ENCODE peak calls at places on chromosome 11, in nine cellular contexts. A is NCI-H460, P is sciatic nerve, Y is NCI-H1105 treated with DMSO at 0.1 percent for 48 hours, K is NCI-H2171 treated with DMSO at 0.1 percent for 48 hours, T is ovary, W is NCI-H345, X is T-helper 9 cell, F is cardiac muscle cell. I is an unnamed sample.

GRCh38 chr11:66768088-66768521 is 39.1 kb upstream of the SPTBN2 start:
- DNase-seq in A (no peak), P (no peak), Y (no peak), K (peak), T (no peak), W (no peak), X (no peak), F (no peak), I (no peak)

GRCh38 chr11:36196476-36197099 is 92.6 kb downstream of the COMMD9 start:
- DNase-seq in A (no peak), P (no peak), Y (no peak), K (peak), T (no peak), W (peak), X (no peak), F (peak), I (no peak)

GRCh38 chr11:124919836-124920755 is 1.0 kb downstream of the HEPN1 start:
- DNase-seq in A (no peak), P (no peak), Y (no peak), K (peak), T (no peak), W (no peak), X (no peak), F (no peak), I (no peak)

GRCh38 chr11:2208691-2209369 is 37.2 kb upstream of the TH start:
- DNase-seq in A (no peak), P (peak), Y (peak), K (no peak), T (peak), W (peak), X (no peak), F (no peak), I (peak)

GRCh38 chr11:92932023-92932422 is 37.4 kb upstream of the MTNR1B start:
- DNase-seq in A (no peak), P (no peak), Y (no peak), K (no peak), T (no peak), W (no peak), X (no peak), F (no peak), I (peak)

GRCh38 chr11:64444838-64445441 is 86.0 kb downstream of the RPS6KA4 start:
- DNase-seq in A (no peak), P (no peak), Y (peak), K (peak), T (peak), W (no peak), X (no peak), F (no peak), I (no peak)

GRCh38 chr11:1760351-1761109 is 3.2 kb downstream of the CTSD start:
- DNase-seq in A (peak), P (peak), Y (no peak), K (no peak), T (no peak), W (no peak), X (no peak), F (peak), I (no peak)

GRCh38 chr11:64659417-64660144 is 63.4 kb downstream of the NRXN2 start:
- DNase-seq in A (peak), P (no peak), Y (no peak), K (no peak), T (no peak), W (no peak), X (no peak), F (no peak), I (no peak)

GRCh38 chr11:2794947-2795346 is 90.6 kb downstream of the CDKN1C start:
- DNase-seq in A (no peak), P (peak), Y (no peak), K (no peak), T (peak), W (no peak), X (no peak), F (no peak), I (no peak)

GRCh38 chr11:134800826-134801225 is 388.8 kb upstream of the B3GAT1 start:
- DNase-seq in A (no peak), P (no peak), Y (no peak), K (no peak), T (no peak), W (no peak), X (no peak), F (no peak), I (no peak)

GRCh38 chr11:90669094-90669493 is 446.2 kb upstream of the CHORDC1 start:
- DNase-seq in A (no peak), P (no peak), Y (no peak), K (no peak), T (no peak), W (no peak), X (no peak), F (no peak), I (no peak)

GRCh38 chr11:18011633-18012313 is 1.1 kb downstream of the SERGEF start:
- DNase-seq in A (no peak), P (peak), Y (no peak), K (no peak), T (no peak), W (no peak), X (no peak), F (no peak), I (peak)

GRCh38 chr11:36718481-36718880 is 120.4 kb upstream of the RAG2 start:
- DNase-seq in A (no peak), P (no peak), Y (no peak), K (no peak), T (no peak), W (no peak), X (no peak), F (no peak), I (peak)

GRCh38 chr11:57792060-57792541 is 30.5 kb downstream of the CTNND1 start:
- DNase-seq in A (no peak), P (peak), Y (no peak), K (no peak), T (no peak), W (no peak), X (peak), F (no peak), I (no peak)

GRCh38 chr11:105609341-105609781 is 512 bp upstream of the GRIA4 start:
- DNase-seq in A (peak), P (no peak), Y (peak), K (no peak), T (no peak), W (peak), X (no peak), F (peak), I (peak)

GRCh38 chr11:73246303-73246702 is 25.8 kb upstream of the P2RY6 start:
- DNase-seq in A (no peak), P (no peak), Y (no peak), K (no peak), T (no peak), W (no peak), X (no peak), F (no peak), I (no peak)

GRCh38 chr11:63804259-63804658 is 9.0 kb upstream of the SPINDOC start:
- DNase-seq in A (no peak), P (no peak), Y (no peak), K (no peak), T (no peak), W (no peak), X (no peak), F (no peak), I (no peak)

GRCh38 chr11:28077524-28077923 is 30.4 kb downstream of the KIF18A start:
- DNase-seq in A (no peak), P (no peak), Y (no peak), K (peak), T (no peak), W (no peak), X (no peak), F (no peak), I (peak)

GRCh38 chr11:102780491-102780918 is at the start of gene MMP10:
- DNase-seq in A (peak), P (no peak), Y (peak), K (peak), T (no peak), W (peak), X (no peak), F (peak), I (peak)

GRCh38 chr11:33040862-33041453 is 1.6 kb downstream of the TCP11L1 start:
- DNase-seq in A (no peak), P (no peak), Y (no peak), K (no peak), T (no peak), W (no peak), X (no peak), F (no peak), I (peak)

GRCh38 chr11:71282581-71283351 is 30.4 kb upstream of the SHANK2 start:
- DNase-seq in A (no peak), P (no peak), Y (no peak), K (no peak), T (no peak), W (no peak), X (no peak), F (no peak), I (no peak)

GRCh38 chr11:85823816-85824215 is 12.9 kb upstream of the SYTL2 start:
- DNase-seq in A (no peak), P (no peak), Y (no peak), K (no peak), T (no peak), W (no peak), X (peak), F (no peak), I (no peak)

GRCh38 chr11:2154889-2155288 is 6.1 kb downstream of the INS start:
- DNase-seq in A (no peak), P (no peak), Y (no peak), K (no peak), T (no peak), W (no peak), X (no peak), F (no peak), I (no peak)

GRCh38 chr11:129992161-129992944 is 10.3 kb downstream of the PRDM10 start:
- DNase-seq in A (no peak), P (no peak), Y (peak), K (peak), T (no peak), W (peak), X (peak), F (peak), I (peak)

GRCh38 chr11:19345848-19346681 is 105.3 kb upstream of the E2F8 start:
- DNase-seq in A (no peak), P (no peak), Y (peak), K (peak), T (no peak), W (peak), X (no peak), F (peak), I (peak)

GRCh38 chr11:131615611-131616010 is 245.2 kb downstream of the NTM start:
- DNase-seq in A (no peak), P (no peak), Y (no peak), K (no peak), T (no peak), W (no peak), X (no peak), F (no peak), I (no peak)

GRCh38 chr11:130652671-130653335 is 204.4 kb downstream of the ADAMTS15 start:
- DNase-seq in A (no peak), P (peak), Y (no peak), K (no peak), T (peak), W (no peak), X (no peak), F (no peak), I (no peak)

GRCh38 chr11:100404907-100405306 is 282.2 kb upstream of the ARHGAP42 start:
- DNase-seq in A (no peak), P (no peak), Y (no peak), K (no peak), T (no peak), W (no peak), X (no peak), F (no peak), I (no peak)

GRCh38 chr11:36376888-36377758 is 81.0 kb downstream of the PRR5L start:
- DNase-seq in A (no peak), P (peak), Y (peak), K (peak), T (peak), W (peak), X (peak), F (peak), I (peak)

GRCh38 chr11:111934301-111934700 is 2.8 kb upstream of the DIXDC1 start:
- DNase-seq in A (no peak), P (no peak), Y (no peak), K (no peak), T (no peak), W (no peak), X (no peak), F (no peak), I (no peak)

I was measured in NCI-H69.